ENCODE peak calls at places on chromosomes 3 and 15, in six cellular contexts. R is uterus; T is midbrain; H is skeletal muscle cell; G is central memory CD4-positive, alpha-beta T cell; W is GM10248. D is an unnamed sample.

GRCh38 chr3:12350151-12350813 is 61.4 kb downstream of the PPARG start:
- DNase-seq in H (peak), R (peak), G (no peak), W (no peak), T (no peak), D (no peak)

GRCh38 chr3:98945006-98945626 is 43.6 kb upstream of the DCBLD2 start:
- DNase-seq in H (no peak), R (no peak), G (no peak), W (no peak), T (no peak), D (no peak)

GRCh38 chr15:59699810-59700431 is 10.8 kb upstream of the BNIP2 start:
- DNase-seq in H (no peak), R (no peak), G (no peak), T (no peak), W (no peak), D (no peak)

GRCh38 chr3:64445318-64446300 is 220.3 kb upstream of the PRICKLE2 start:
- DNase-seq in G (no peak), R (no peak), W (peak), T (no peak), H (no peak), D (no peak)

GRCh38 chr15:88835646-88836045 is 32.4 kb downstream of the ACAN start:
- DNase-seq in W (no peak), R (no peak), H (no peak), T (no peak), G (no peak), D (no peak)

GRCh38 chr15:100372695-100373036 is 30.9 kb upstream of the ADAMTS17 start:
- DNase-seq in W (no peak), G (no peak), H (no peak), T (no peak), R (peak), D (no peak)

GRCh38 chr3:20047940-20048339 is 7.7 kb downstream of the KAT2B start:
- DNase-seq in W (no peak), H (no peak), R (no peak), T (no peak), G (no peak), D (no peak)

GRCh38 chr15:65336767-65337435 is 32.4 kb downstream of the RNU5B-1 start:
- DNase-seq in T (no peak), W (no peak), R (no peak), H (no peak), G (no peak), D (no peak)

GRCh38 chr3:186097663-186098451 is 11.0 kb downstream of the ETV5 start:
- DNase-seq in W (no peak), G (no peak), H (peak), R (peak), T (peak), D (no peak)

D was measured in CD4-positive, CD25-positive, alpha-beta regulatory T cell.